ENCODE peak calls at places on chromosomes 5 and 9, in seven cellular contexts. One of them, this sample, is unnamed.
A peak's percentile ranks its signal among the peaks of the same experiment; 100 is the strongest.

GRCh38 chr9:7115606-7116005 is 357.8 kb downstream of the KDM4C start:
- DNase-seq in HCT116: no peak
- DNase-seq in spleen: no peak
- DNase-seq in GM12892: no peak
- DNase-seq in A549: no peak
- DNase-seq in ovary: no peak
- DNase-seq in IMR-90: no peak
- DNase-seq in this sample: no peak

GRCh38 chr5:150144211-150144801 is 11.3 kb downstream of the PDGFRB start:
- DNase-seq in HCT116: no peak
- DNase-seq in spleen: no peak
- DNase-seq in GM12892: no peak
- DNase-seq in A549: no peak
- DNase-seq in ovary: peak; percentile 82
- DNase-seq in IMR-90: peak; percentile 86
- DNase-seq in this sample: no peak

GRCh38 chr9:133377721-133378216 is 1.6 kb downstream of the STKLD1 start:
- DNase-seq in HCT116: no peak
- DNase-seq in spleen: no peak
- DNase-seq in GM12892: no peak
- DNase-seq in A549: peak; percentile 58
- DNase-seq in ovary: no peak
- DNase-seq in IMR-90: peak; percentile 17
- DNase-seq in this sample: no peak

GRCh38 chr9:83707518-83707767 is 315 bp downstream of the UBQLN1 start:
- DNase-seq in HCT116: no peak
- DNase-seq in spleen: no peak
- DNase-seq in GM12892: peak; percentile 12
- DNase-seq in A549: no peak
- DNase-seq in ovary: no peak
- DNase-seq in IMR-90: no peak
- DNase-seq in this sample: no peak

GRCh38 chr9:120366646-120367019 is 213.3 kb downstream of the CDK5RAP2 start:
- DNase-seq in HCT116: peak; percentile 26
- DNase-seq in spleen: no peak
- DNase-seq in GM12892: no peak
- DNase-seq in A549: peak; percentile 84
- DNase-seq in ovary: peak; percentile 45
- DNase-seq in IMR-90: peak; percentile 91
- DNase-seq in this sample: no peak

GRCh38 chr5:1652873-1653707 is 129.3 kb upstream of the LPCAT1 start:
- DNase-seq in HCT116: no peak
- DNase-seq in spleen: no peak
- DNase-seq in GM12892: no peak
- DNase-seq in A549: no peak
- DNase-seq in ovary: no peak
- DNase-seq in IMR-90: no peak
- DNase-seq in this sample: peak; percentile 84

GRCh38 chr5:169795311-169795710 is 158.2 kb downstream of the DOCK2 start:
- DNase-seq in HCT116: no peak
- DNase-seq in spleen: no peak
- DNase-seq in GM12892: no peak
- DNase-seq in A549: no peak
- DNase-seq in ovary: no peak
- DNase-seq in IMR-90: no peak
- DNase-seq in this sample: no peak

GRCh38 chr9:134043531-134043988 is 18.3 kb downstream of the BRD3OS start:
- DNase-seq in HCT116: no peak
- DNase-seq in spleen: no peak
- DNase-seq in GM12892: no peak
- DNase-seq in A549: no peak
- DNase-seq in ovary: no peak
- DNase-seq in IMR-90: no peak
- DNase-seq in this sample: no peak

GRCh38 chr9:13845460-13845859 is 468.5 kb downstream of the NFIB start:
- DNase-seq in HCT116: no peak
- DNase-seq in spleen: no peak
- DNase-seq in GM12892: no peak
- DNase-seq in A549: no peak
- DNase-seq in ovary: no peak
- DNase-seq in IMR-90: peak; percentile 57
- DNase-seq in this sample: no peak

GRCh38 chr9:98523231-98523901 is 185.4 kb downstream of the GABBR2 start:
- DNase-seq in HCT116: no peak
- DNase-seq in spleen: no peak
- DNase-seq in GM12892: no peak
- DNase-seq in A549: peak; percentile 31
- DNase-seq in ovary: no peak
- DNase-seq in IMR-90: peak; percentile 62
- DNase-seq in this sample: no peak

GRCh38 chr9:297104-297794 is 82.6 kb downstream of the DOCK8 start:
- DNase-seq in HCT116: no peak
- DNase-seq in spleen: peak; percentile 82
- DNase-seq in GM12892: peak; percentile 16
- DNase-seq in A549: peak; percentile 38
- DNase-seq in ovary: no peak
- DNase-seq in IMR-90: no peak
- DNase-seq in this sample: no peak

GRCh38 chr9:8600914-8601680 is 801.5 kb upstream of the DMAC1 start:
- DNase-seq in HCT116: no peak
- DNase-seq in spleen: no peak
- DNase-seq in GM12892: no peak
- DNase-seq in A549: no peak
- DNase-seq in ovary: no peak
- DNase-seq in IMR-90: no peak
- DNase-seq in this sample: no peak

GRCh38 chr9:132896906-132897305 is 18.2 kb downstream of the SPACA9 start:
- DNase-seq in HCT116: no peak
- DNase-seq in spleen: no peak
- DNase-seq in GM12892: no peak
- DNase-seq in A549: no peak
- DNase-seq in ovary: peak; percentile 73
- DNase-seq in IMR-90: peak; percentile 25
- DNase-seq in this sample: no peak

GRCh38 chr5:64811050-64811640 is 42.4 kb downstream of the CWC27 start:
- DNase-seq in HCT116: peak; percentile 37
- DNase-seq in spleen: no peak
- DNase-seq in GM12892: no peak
- DNase-seq in A549: peak; percentile 61
- DNase-seq in ovary: no peak
- DNase-seq in IMR-90: peak; percentile 81
- DNase-seq in this sample: no peak

GRCh38 chr5:76809141-76809540 is 9.7 kb upstream of the F2RL1 start:
- DNase-seq in HCT116: no peak
- DNase-seq in spleen: no peak
- DNase-seq in GM12892: no peak
- DNase-seq in A549: no peak
- DNase-seq in ovary: no peak
- DNase-seq in IMR-90: no peak
- DNase-seq in this sample: peak; percentile 50

GRCh38 chr5:150158170-150158949 is 2.7 kb upstream of the PDGFRB start:
- DNase-seq in HCT116: no peak
- DNase-seq in spleen: no peak
- DNase-seq in GM12892: no peak
- DNase-seq in A549: no peak
- DNase-seq in ovary: no peak
- DNase-seq in IMR-90: peak; percentile 40
- DNase-seq in this sample: no peak

DNA sequence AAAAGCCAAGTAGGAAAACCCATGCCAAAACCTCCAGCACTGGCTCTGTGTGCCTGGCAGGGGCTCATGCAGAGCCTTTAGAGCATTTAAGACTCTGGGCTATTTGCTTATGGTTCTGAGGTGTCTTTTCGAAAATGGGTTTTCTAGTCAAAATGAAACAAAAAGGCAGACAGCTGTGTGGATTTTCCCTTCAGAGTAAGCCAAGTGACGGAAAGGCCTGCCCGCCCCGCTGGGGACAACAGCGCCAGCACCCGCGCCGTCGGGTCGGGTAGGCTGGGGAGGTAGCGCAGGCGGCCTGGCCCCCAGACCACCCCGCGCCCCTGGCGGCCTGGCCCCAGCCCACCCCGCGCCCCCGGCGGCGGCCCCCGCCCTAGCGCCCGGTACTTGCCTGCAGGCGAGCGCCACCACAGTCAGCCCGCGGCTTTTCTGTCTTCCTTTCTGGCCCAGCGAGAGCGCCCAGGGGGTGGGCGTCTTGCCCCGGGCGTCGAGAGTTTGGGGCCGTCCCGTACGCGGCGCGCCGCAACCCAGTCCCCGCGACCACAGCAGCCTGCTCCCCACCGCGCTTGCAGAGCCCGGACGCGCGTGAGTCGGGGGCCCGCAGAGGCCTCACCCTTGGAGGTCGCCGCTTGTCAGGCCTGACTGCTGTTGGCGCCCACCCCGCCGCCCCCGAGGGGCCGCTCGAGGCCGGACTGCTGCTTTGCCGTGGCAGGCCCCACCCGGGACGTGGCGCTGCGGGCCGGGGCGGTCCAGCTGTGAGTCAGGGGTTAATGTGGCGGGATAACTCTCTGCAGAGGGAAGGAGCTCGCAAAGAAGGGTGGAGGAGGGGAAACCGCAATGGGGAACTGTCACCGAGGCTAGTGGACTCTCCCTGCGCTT is at the start of gene TICAM2:
- DNase-seq in HCT116: no peak
- DNase-seq in spleen: peak; percentile 94
- DNase-seq in GM12892: peak; percentile 62
- DNase-seq in A549: peak; percentile 22
- DNase-seq in ovary: peak; percentile 61
- DNase-seq in IMR-90: peak; percentile 67
- DNase-seq in this sample: peak; percentile 92
- TF ChIP-seq POLR2A in HCT116: no peak
- TF ChIP-seq POLR2A in spleen: no peak
- TF ChIP-seq POLR2A in GM12892: peak; percentile 73
- TF ChIP-seq POLR2A in A549: no peak
- TF ChIP-seq POLR2A in ovary: no peak
- TF ChIP-seq POLR2A in IMR-90: peak; percentile 53
- TF ChIP-seq POLR2A in this sample: no peak

DNA sequence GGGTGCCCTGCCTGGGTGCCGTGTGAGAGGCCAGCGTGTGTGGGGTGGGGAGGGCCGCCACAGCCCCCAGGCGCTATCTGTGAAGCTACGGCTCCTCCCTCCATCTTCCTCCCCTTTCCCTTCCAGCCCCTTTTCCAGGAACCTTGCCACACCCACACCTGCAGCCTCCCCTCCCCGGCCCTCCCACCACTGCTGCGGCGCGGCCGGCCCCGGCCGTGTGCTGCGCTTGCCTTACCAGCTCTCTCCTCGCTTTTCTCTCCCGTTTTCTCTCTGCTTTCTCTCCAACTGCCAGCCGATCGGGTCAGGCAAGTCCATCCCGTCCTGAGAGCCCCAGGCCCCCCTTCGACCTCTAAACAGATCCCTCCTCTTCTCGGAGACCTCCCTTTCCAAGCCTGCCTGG is 21.4 kb downstream of the GOLGA2 start:
- DNase-seq in HCT116: no peak
- DNase-seq in spleen: no peak
- DNase-seq in GM12892: no peak
- DNase-seq in A549: no peak
- DNase-seq in ovary: no peak
- DNase-seq in IMR-90: no peak
- DNase-seq in this sample: no peak
- TF ChIP-seq POLR2A in HCT116: no peak
- TF ChIP-seq POLR2A in spleen: no peak
- TF ChIP-seq POLR2A in GM12892: no peak
- TF ChIP-seq POLR2A in A549: no peak
- TF ChIP-seq POLR2A in ovary: no peak
- TF ChIP-seq POLR2A in IMR-90: no peak
- TF ChIP-seq POLR2A in this sample: no peak

DNA sequence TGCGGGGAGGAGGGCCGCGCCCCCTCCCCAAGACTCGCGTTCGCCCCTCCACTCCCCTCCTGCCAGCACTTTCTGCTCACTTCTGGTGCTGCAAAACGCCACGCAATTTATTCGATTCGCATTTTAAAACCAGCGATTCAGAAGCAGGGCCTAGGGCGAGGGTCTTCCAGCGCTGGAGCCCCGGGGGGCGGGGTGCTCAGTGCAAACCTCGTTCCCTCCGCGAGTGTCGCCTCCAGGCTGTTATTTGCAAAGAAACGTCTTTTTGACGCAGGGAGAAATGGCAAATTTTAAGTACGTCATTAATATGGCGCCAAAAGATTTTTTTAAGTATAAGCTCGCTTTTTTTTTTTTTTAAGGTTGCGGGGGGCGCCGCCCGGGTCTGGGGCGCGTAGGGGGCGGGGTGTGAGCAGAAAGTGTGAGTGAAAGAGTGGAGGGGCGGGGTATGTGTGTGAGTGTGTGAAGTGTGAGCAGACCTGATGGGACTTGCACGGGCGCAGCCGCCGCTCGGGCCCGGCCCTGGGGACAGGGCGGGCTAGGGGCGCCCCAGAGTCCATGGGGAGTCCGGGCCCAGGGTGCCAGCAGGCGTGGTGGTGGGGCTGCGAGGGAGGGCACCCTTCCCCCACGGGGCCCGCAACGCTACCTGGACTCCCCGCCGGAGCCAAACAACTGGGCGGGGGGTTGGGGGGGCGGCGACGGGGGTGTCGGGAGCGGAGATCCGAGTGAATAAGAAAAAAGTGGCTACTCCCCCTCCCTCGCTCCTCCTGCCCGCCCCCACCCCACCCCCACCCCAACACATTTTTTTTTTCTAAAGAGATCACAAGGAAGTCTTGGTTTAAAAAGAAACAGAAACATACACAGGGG is at the start of gene JADE2:
- DNase-seq in HCT116: no peak
- DNase-seq in spleen: peak; percentile 96
- DNase-seq in GM12892: peak; percentile 72
- DNase-seq in A549: peak; percentile 89
- DNase-seq in ovary: peak; percentile 78
- DNase-seq in IMR-90: peak; percentile 68
- DNase-seq in this sample: peak; percentile 94
- TF ChIP-seq POLR2A in HCT116: peak; percentile 12
- TF ChIP-seq POLR2A in spleen: no peak
- TF ChIP-seq POLR2A in GM12892: no peak
- TF ChIP-seq POLR2A in A549: peak; percentile 28
- TF ChIP-seq POLR2A in ovary: peak; percentile 49
- TF ChIP-seq POLR2A in IMR-90: peak; percentile 32
- TF ChIP-seq POLR2A in this sample: no peak

GRCh38 chr5:129094087-129094923 is at the start of gene ISOC1:
- DNase-seq in HCT116: peak; percentile 74
- DNase-seq in spleen: peak; percentile 98
- DNase-seq in GM12892: peak; percentile 68
- DNase-seq in A549: peak; percentile 87
- DNase-seq in ovary: peak; percentile 89
- DNase-seq in IMR-90: peak; percentile 86
- DNase-seq in this sample: peak; percentile 97
- TF ChIP-seq POLR2A in HCT116: peak; percentile 88
- TF ChIP-seq POLR2A in spleen: no peak
- TF ChIP-seq POLR2A in GM12892: peak; percentile 90
- TF ChIP-seq POLR2A in A549: peak; percentile 76
- TF ChIP-seq POLR2A in ovary: peak; percentile 50
- TF ChIP-seq POLR2A in IMR-90: peak; percentile 69
- TF ChIP-seq POLR2A in this sample: no peak